ENCODE peak calls at places on chromosomes 16 and 17, in seven cellular contexts. U is RCC 7860; Z is NCI-H1417 treated with DMSO at 0.1 percent for 48 hours; C is NCI-H2081; W is bronchial epithelial cell; H is A673; K is stimulated activated CD8-positive, alpha-beta memory T cell treated with anti-CD3 and anti-CD28 coated beads, Interleukin-12 subunit alpha, Interleukin-12 subunit beta, amount 100 ng/mL, for 4 hours. R is an unnamed sample.

GRCh38 chr17:50763716-50764450 is 3.4 kb downstream of the ANKRD40CL start:
- DNase-seq in U (no peak), Z (no peak), C (no peak), W (no peak), H (peak; percentile 21), K (no peak), R (no peak)

GRCh38 chr17:77405867-77406513 is 265.2 kb downstream of the SEC14L1 start:
- DNase-seq in U (no peak), Z (no peak), C (no peak), W (no peak), H (no peak), K (no peak), R (no peak)

GRCh38 chr16:49526966-49527365 is 153.4 kb downstream of the C16orf78 start:
- DNase-seq in U (no peak), Z (no peak), C (no peak), W (no peak), H (no peak), K (no peak), R (no peak)

GRCh38 chr16:25914357-25914962 is 222.7 kb downstream of the HS3ST4 start:
- DNase-seq in U (no peak), Z (no peak), C (no peak), W (no peak), H (no peak), K (no peak), R (no peak)

GRCh38 chr16:54928016-54928356 is 2.7 kb upstream of the IRX5 start:
- DNase-seq in U (peak; percentile 24), Z (no peak), C (peak; percentile 2), W (no peak), H (peak; percentile 49), K (no peak), R (no peak)

GRCh38 chr17:49556183-49556943 is 19.3 kb upstream of the NXPH3 start:
- DNase-seq in U (peak; percentile 46), Z (peak; percentile 43), C (peak; percentile 86), W (peak; percentile 27), H (peak; percentile 88), K (peak; percentile 62), R (no peak)

GRCh38 chr16:14302031-14302398 is 230.9 kb downstream of the MRTFB start:
- DNase-seq in U (peak; percentile 65), Z (no peak), C (no peak), W (peak; percentile 27), H (no peak), K (no peak), R (no peak)

GRCh38 chr17:58575511-58575910 is 61.1 kb upstream of the MTMR4 start:
- DNase-seq in U (no peak), Z (no peak), C (no peak), W (peak; percentile 93), H (no peak), K (no peak), R (no peak)

GRCh38 chr16:29812754-29813643 is 1.0 kb downstream of the PRRT2 start:
- DNase-seq in U (no peak), Z (no peak), C (no peak), W (no peak), H (no peak), K (no peak), R (no peak)

GRCh38 chr16:49822649-49823370 is 33.1 kb downstream of the ZNF423 start:
- DNase-seq in U (no peak), Z (no peak), C (no peak), W (no peak), H (no peak), K (no peak), R (no peak)

GRCh38 chr17:10738516-10739258 is 8.9 kb upstream of the TMEM220 start:
- DNase-seq in U (no peak), Z (no peak), C (no peak), W (no peak), H (no peak), K (no peak), R (no peak)

GRCh38 chr16:24151482-24151939 is 104.6 kb upstream of the CACNG3 start:
- DNase-seq in U (no peak), Z (no peak), C (no peak), W (no peak), H (peak; percentile 92), K (no peak), R (peak; percentile 45)

GRCh38 chr17:82331345-82331939 is 2.1 kb downstream of the SECTM1 start:
- DNase-seq in U (no peak), Z (no peak), C (no peak), W (no peak), H (no peak), K (no peak), R (no peak)

GRCh38 chr17:17853811-17854527 is 17.2 kb upstream of the SREBF1 start:
- DNase-seq in U (no peak), Z (no peak), C (no peak), W (peak; percentile 80), H (no peak), K (no peak), R (no peak)

GRCh38 chr17:78998311-78999055 is 11.1 kb downstream of the CANT1 start:
- DNase-seq in U (no peak), Z (no peak), C (no peak), W (no peak), H (no peak), K (no peak), R (no peak)

GRCh38 chr17:55495239-55495638 is 16.0 kb downstream of the SMIM36 start:
- DNase-seq in U (no peak), Z (no peak), C (no peak), W (peak; percentile 75), H (no peak), K (no peak), R (no peak)

GRCh38 chr17:65522751-65523404 is 38.6 kb downstream of the AXIN2 start:
- DNase-seq in U (no peak), Z (no peak), C (no peak), W (no peak), H (no peak), K (no peak), R (no peak)

GRCh38 chr17:80029235-80029974 is 6.3 kb downstream of the TBC1D16 start:
- DNase-seq in U (peak; percentile 54), Z (no peak), C (no peak), W (peak; percentile 20), H (peak; percentile 54), K (no peak), R (no peak)

GRCh38 chr16:14394834-14395233 is 235.2 kb downstream of the PARN start:
- DNase-seq in U (no peak), Z (no peak), C (no peak), W (no peak), H (no peak), K (no peak), R (no peak)

GRCh38 chr16:69293401-69293800 is 17.7 kb upstream of the VPS4A start:
- DNase-seq in U (no peak), Z (no peak), C (no peak), W (no peak), H (no peak), K (no peak), R (no peak)

GRCh38 chr17:8746501-8747236 is 2.0 kb upstream of the CCDC42 start:
- DNase-seq in U (no peak), Z (no peak), C (no peak), W (no peak), H (no peak), K (no peak), R (no peak)

GRCh38 chr17:48612854-48613691 is 2.0 kb downstream of the HOXB8 start:
- DNase-seq in U (no peak), Z (no peak), C (no peak), W (no peak), H (peak; percentile 87), K (no peak), R (no peak)